ENCODE peak calls at places on chromosomes 7 and 10, in eight cellular contexts. E is H9; N is heart left ventricle; H is thoracic aorta; O is A549; C is CD8-positive, alpha-beta T cell; K is transverse colon; G is CD8-positive, alpha-beta memory T cell. P is an unnamed sample.

GRCh38 chr7:134920026-134920758 is 66.1 kb upstream of the AGBL3 start:
- DNase-seq in E (no peak), N (no peak), H (no peak), O (peak; percentile 38), C (no peak), K (no peak), G (no peak), P (no peak)

GRCh38 chr7:14207711-14208110 is 218.2 kb upstream of the ETV1 start:
- DNase-seq in E (no peak), N (no peak), H (no peak), O (no peak), C (no peak), K (no peak), G (no peak), P (no peak)

GRCh38 chr7:18320971-18321567 is 174.5 kb upstream of the HDAC9 start:
- DNase-seq in E (no peak), N (no peak), H (no peak), O (peak; percentile 17), C (no peak), K (no peak), G (peak; percentile 7), P (no peak)

GRCh38 chr7:32093415-32094408 is 23.5 kb upstream of the PDE1C start:
- DNase-seq in E (no peak), N (peak; percentile 79), H (peak; percentile 41), O (no peak), C (no peak), K (no peak), G (no peak), P (no peak)

GRCh38 chr10:71494980-71495381 is 98.3 kb downstream of the CDH23 start:
- DNase-seq in E (no peak), N (no peak), H (no peak), O (no peak), C (no peak), K (no peak), G (no peak), P (no peak)

GRCh38 chr7:111903797-111904196 is 302.4 kb downstream of the DOCK4 start:
- DNase-seq in E (no peak), N (no peak), H (no peak), O (no peak), C (no peak), K (no peak), G (no peak), P (no peak)

GRCh38 chr10:63633677-63634487 is 112.7 kb downstream of the REEP3 start:
- DNase-seq in E (no peak), N (no peak), H (no peak), O (peak; percentile 42), C (no peak), K (no peak), G (no peak), P (no peak)

GRCh38 chr7:65731562-65732035 is 141.3 kb upstream of the VKORC1L1 start:
- DNase-seq in E (peak; percentile 71), N (no peak), H (no peak), O (no peak), C (peak; percentile 6), K (peak; percentile 28), G (no peak), P (no peak)

GRCh38 chr10:98511861-98512260 is 65.1 kb upstream of the HPS1 start:
- DNase-seq in E (no peak), N (no peak), H (no peak), O (no peak), C (no peak), K (no peak), G (no peak), P (no peak)

GRCh38 chr7:70416611-70417010 is 715.3 kb upstream of the GALNT17 start:
- DNase-seq in E (no peak), N (no peak), H (no peak), O (no peak), C (no peak), K (no peak), G (no peak), P (no peak)

GRCh38 chr7:120993575-120994191 is 5.2 kb downstream of the CPED1 start:
- DNase-seq in E (no peak), N (no peak), H (no peak), O (no peak), C (no peak), K (no peak), G (no peak), P (no peak)

GRCh38 chr7:120996983-120997334 is 8.4 kb downstream of the CPED1 start:
- DNase-seq in E (no peak), N (no peak), H (no peak), O (no peak), C (no peak), K (no peak), G (no peak), P (no peak)

GRCh38 chr7:120994512-120995363 is 6.2 kb downstream of the CPED1 start:
- DNase-seq in E (no peak), N (no peak), H (no peak), O (no peak), C (no peak), K (no peak), G (no peak), P (no peak)

GRCh38 chr7:120996333-120996982 is 7.9 kb downstream of the CPED1 start:
- DNase-seq in E (no peak), N (peak; percentile 83), H (peak; percentile 41), O (no peak), C (peak; percentile 45), K (peak; percentile 78), G (peak; percentile 46), P (peak; percentile 11)

GRCh38 chr7:120995659-120996058 is 7.1 kb downstream of the CPED1 start:
- DNase-seq in E (no peak), N (no peak), H (no peak), O (no peak), C (no peak), K (no peak), G (no peak), P (no peak)
- H3K27ac ChIP-seq in E (no peak overlapping the region), N (no peak overlapping the region), H (peak overlapping the region; percentile 39), O (no peak overlapping the region), C (no peak overlapping the region), K (peak overlapping the region; percentile 54), G (peak overlapping the region; percentile 62), P (no peak overlapping the region)

DNA sequence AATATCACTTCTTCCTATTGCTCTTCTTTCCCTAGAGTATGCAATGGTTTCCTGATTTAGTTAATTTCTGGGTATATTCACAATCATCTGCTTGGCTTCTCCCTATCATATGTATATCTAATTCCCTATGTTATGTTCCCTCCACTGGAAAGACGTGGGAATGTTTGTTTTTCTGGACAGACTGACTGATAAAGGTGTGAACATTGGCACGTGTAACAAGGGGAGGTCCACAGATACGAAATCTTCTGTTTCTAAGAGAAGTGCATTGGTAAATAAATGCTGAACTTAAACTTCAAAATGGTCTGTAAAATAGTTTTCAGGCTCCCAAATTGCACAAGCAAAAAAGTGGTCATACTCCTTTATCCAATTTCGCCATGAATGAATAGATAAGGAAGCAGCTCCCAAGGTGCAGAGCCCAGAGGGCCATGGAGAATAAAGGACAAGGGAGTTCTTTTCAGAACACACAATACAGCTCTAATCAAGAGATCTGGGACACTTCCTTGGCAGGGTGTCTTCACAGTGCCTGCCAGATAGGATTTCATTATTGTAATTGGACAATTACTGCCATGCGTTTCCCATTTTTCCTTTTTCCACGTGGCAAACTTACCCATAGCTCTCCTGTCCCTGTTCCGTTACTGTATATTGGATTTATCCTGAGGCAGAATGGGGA is 141.9 kb downstream of the RNF133 start:
- DNase-seq in E (no peak), N (no peak), H (no peak), O (no peak), C (no peak), K (no peak), G (no peak), P (no peak)
- H3K27ac ChIP-seq in E (no peak overlapping the region), N (no peak overlapping the region), H (no peak overlapping the region), O (no peak overlapping the region), C (no peak overlapping the region), K (no peak overlapping the region), G (no peak overlapping the region), P (no peak overlapping the region)

GRCh38 chr10:103127241-103127640 is 65.8 kb downstream of the NT5C2 start:
- DNase-seq in E (no peak), N (no peak), H (no peak), O (no peak), C (no peak), K (no peak), G (no peak), P (no peak)

GRCh38 chr10:103125323-103126267 is 67.5 kb downstream of the NT5C2 start:
- DNase-seq in E (no peak), N (no peak), H (no peak), O (no peak), C (no peak), K (no peak), G (no peak), P (no peak)

GRCh38 chr10:103123282-103124033 is 69.6 kb downstream of the NT5C2 start:
- DNase-seq in E (no peak), N (no peak), H (no peak), O (no peak), C (no peak), K (no peak), G (no peak), P (no peak)

GRCh38 chr10:103120977-103121735 is 71.9 kb downstream of the NT5C2 start:
- DNase-seq in E (no peak), N (no peak), H (no peak), O (no peak), C (no peak), K (no peak), G (no peak), P (no peak)

DNA sequence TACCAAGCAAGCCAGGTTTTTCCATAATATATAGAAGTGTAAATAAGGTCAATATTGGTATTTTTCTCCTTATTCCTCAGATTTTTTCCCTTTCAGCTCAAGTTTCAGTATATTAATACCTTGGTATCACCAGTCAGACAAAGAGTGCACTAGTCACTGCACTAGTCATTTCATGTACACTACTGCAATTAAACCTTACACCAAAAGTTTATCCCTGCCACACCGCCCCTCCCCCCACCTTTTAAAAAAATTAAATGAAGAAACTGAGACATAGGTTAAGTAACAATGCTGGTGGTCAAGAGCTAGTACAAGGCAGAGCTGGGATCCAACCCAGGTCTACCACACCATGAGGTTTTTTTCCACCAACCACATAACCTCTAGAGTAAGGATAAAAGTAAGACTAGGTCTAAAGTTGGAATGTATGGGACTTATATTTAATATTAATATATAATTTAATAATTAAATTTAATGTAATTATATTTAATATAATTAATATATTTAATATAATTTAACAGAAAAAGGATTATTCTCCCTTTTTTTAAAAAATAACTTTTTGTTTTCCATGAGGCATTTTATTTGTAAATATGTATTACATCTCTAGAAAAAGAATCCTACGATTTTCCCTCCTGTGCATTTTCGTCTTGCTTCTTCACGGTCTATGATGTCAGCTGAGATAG is 68.5 kb downstream of the NT5C2 start:
- DNase-seq in E (no peak), N (no peak), H (no peak), O (no peak), C (no peak), K (no peak), G (no peak), P (no peak)
- H3K27ac ChIP-seq in E (no peak overlapping the region), N (no peak overlapping the region), H (no peak overlapping the region), O (no peak overlapping the region), C (no peak overlapping the region), K (no peak overlapping the region), G (no peak overlapping the region), P (no peak overlapping the region)

DNA sequence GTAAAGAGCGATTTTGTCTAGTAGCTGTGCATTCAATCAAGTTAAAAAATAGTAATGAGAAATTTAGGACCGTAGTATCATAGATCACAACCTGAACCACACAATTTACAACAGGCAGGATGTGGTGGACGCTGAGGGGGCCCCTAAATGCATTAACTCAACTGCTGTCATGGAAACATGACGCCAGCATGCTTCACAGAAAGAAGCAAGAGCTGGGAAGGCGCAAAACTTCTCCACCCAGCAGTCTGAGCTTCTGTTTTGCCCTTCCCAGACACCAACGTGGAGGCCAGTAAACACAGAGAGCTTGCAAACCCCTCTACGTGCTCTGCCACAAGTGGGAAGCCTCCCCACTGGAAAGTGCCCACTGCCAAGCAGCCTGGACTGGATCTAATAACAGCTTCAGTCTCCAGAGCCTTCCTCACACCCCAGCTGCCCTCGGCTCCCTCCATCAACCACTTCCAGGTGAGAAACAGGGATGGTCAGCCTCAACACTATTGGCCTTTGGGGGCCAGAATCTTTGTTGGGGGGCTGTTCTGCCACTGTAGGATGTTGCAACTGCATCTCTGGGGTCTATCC is 151.8 kb downstream of the SFMBT2 start:
- DNase-seq in E (no peak), N (peak; percentile 62), H (no peak), O (no peak), C (peak; percentile 71), K (peak; percentile 30), G (peak; percentile 77), P (no peak)
- H3K27ac ChIP-seq in E (no peak overlapping the region), N (peak overlapping the region; percentile 13), H (no peak overlapping the region), O (peak overlapping the region; percentile 60), C (peak overlapping the region; percentile 38), K (no peak overlapping the region), G (no peak overlapping the region), P (no peak overlapping the region)

P was measured in substantia nigra.